ENCODE peak calls at places on chromosomes 5 and 9, in six cellular contexts. L is NCI-H1436 treated with DMSO at 0.1 percent for 48 hours; P is activated CD4-positive, alpha-beta T cell treated with anti-CD3 and anti-CD28 coated beads, Interleukin-2, amount 50 U/mL, for 48 hours; W is glomerular endothelial cell; G is endothelial cell; K is T-cell. N is an unnamed sample.

GRCh38 chr9:14438232-14438966 is 124.5 kb upstream of the NFIB start:
- DNase-seq in L (no peak), P (no peak), W (no peak), G (no peak), K (no peak), N (no peak)

GRCh38 chr9:122218885-122219855 is 9.6 kb downstream of the LHX6 start:
- DNase-seq in L (no peak), P (no peak), W (no peak), G (peak; percentile 46), K (no peak), N (no peak)

GRCh38 chr5:158140120-158140778 is 281.3 kb upstream of the CLINT1 start:
- DNase-seq in L (no peak), P (no peak), W (no peak), G (no peak), K (no peak), N (no peak)

GRCh38 chr9:124003636-124004349 is 7.8 kb upstream of the LHX2 start:
- DNase-seq in L (no peak), P (no peak), W (no peak), G (no peak), K (no peak), N (no peak)

GRCh38 chr9:88258012-88258411 is 119.7 kb upstream of the SPATA31C2 start:
- DNase-seq in L (no peak), P (no peak), W (no peak), G (peak; percentile 53), K (no peak), N (no peak)

GRCh38 chr5:95219411-95219810 is 65.5 kb downstream of the MCTP1 start:
- DNase-seq in L (no peak), P (no peak), W (no peak), G (no peak), K (no peak), N (no peak)

GRCh38 chr5:172672696-172673095 is 31.6 kb downstream of the NEURL1B start:
- DNase-seq in L (no peak), P (no peak), W (no peak), G (no peak), K (no peak), N (no peak)

GRCh38 chr5:131635755-131636479 is 888 bp upstream of the RAPGEF6 start:
- DNase-seq in L (no peak), P (no peak), W (peak; percentile 37), G (no peak), K (no peak), N (no peak)

GRCh38 chr9:130313103-130313858 is 47.7 kb downstream of the HMCN2 start:
- DNase-seq in L (no peak), P (no peak), W (no peak), G (no peak), K (no peak), N (no peak)

GRCh38 chr5:154311362-154311761 is 120.8 kb downstream of the GALNT10 start:
- DNase-seq in L (no peak), P (peak; percentile 41), W (no peak), G (no peak), K (no peak), N (no peak)

GRCh38 chr9:8730618-8731017 is 931.0 kb upstream of the DMAC1 start:
- DNase-seq in L (no peak), P (no peak), W (no peak), G (no peak), K (no peak), N (no peak)

GRCh38 chr5:64301566-64301965 is 135.9 kb downstream of the RNF180 start:
- DNase-seq in L (no peak), P (no peak), W (no peak), G (no peak), K (no peak), N (no peak)

GRCh38 chr5:57207681-57208080 is 33.8 kb downstream of the GPBP1 start:
- DNase-seq in L (no peak), P (no peak), W (no peak), G (no peak), K (no peak), N (no peak)

GRCh38 chr9:111926421-111926875 is 29.8 kb downstream of the UGCG start:
- DNase-seq in L (no peak), P (peak; percentile 29), W (peak; percentile 89), G (peak; percentile 6), K (peak; percentile 67), N (no peak)

GRCh38 chr9:114236391-114237138 is 81.2 kb downstream of the COL27A1 start:
- DNase-seq in L (no peak), P (no peak), W (no peak), G (no peak), K (no peak), N (no peak)

GRCh38 chr9:81637276-81637675 is 52.1 kb downstream of the TLE1 start:
- DNase-seq in L (no peak), P (no peak), W (no peak), G (no peak), K (no peak), N (no peak)

GRCh38 chr5:43316421-43316820 is 3.2 kb upstream of the HMGCS1 start:
- DNase-seq in L (no peak), P (no peak), W (no peak), G (no peak), K (no peak), N (no peak)

GRCh38 chr9:136981588-136982231 is 1.1 kb upstream of the LCNL1 start:
- DNase-seq in L (no peak), P (no peak), W (no peak), G (no peak), K (no peak), N (no peak)

GRCh38 chr9:124780060-124780756 is 3.3 kb downstream of the OLFML2A start:
- DNase-seq in L (no peak), P (no peak), W (no peak), G (no peak), K (no peak), N (no peak)

GRCh38 chr9:127876764-127877562 is 512 bp downstream of the AK1 start:
- DNase-seq in L (no peak), P (no peak), W (no peak), G (no peak), K (no peak), N (no peak)

GRCh38 chr5:71924325-71924724 is 182.9 kb upstream of the MAP1B start:
- DNase-seq in L (no peak), P (no peak), W (no peak), G (no peak), K (no peak), N (no peak)

GRCh38 chr9:84300271-84300670 is 40.3 kb downstream of the SLC28A3 start:
- DNase-seq in L (no peak), P (no peak), W (no peak), G (no peak), K (no peak), N (no peak)

GRCh38 chr9:20557286-20557685 is 65.0 kb downstream of the MLLT3 start:
- DNase-seq in L (no peak), P (no peak), W (no peak), G (no peak), K (no peak), N (no peak)

GRCh38 chr9:21681641-21682040 is 120.8 kb upstream of the MTAP start:
- DNase-seq in L (no peak), P (no peak), W (no peak), G (no peak), K (no peak), N (peak; percentile 89)

GRCh38 chr5:126656397-126657007 is 55.8 kb downstream of the PHAX start:
- DNase-seq in L (no peak), P (no peak), W (no peak), G (no peak), K (no peak), N (no peak)

GRCh38 chr5:120778491-120779293 is 314.6 kb downstream of the PRR16 start:
- DNase-seq in L (no peak), P (no peak), W (no peak), G (no peak), K (no peak), N (no peak)

GRCh38 chr5:160565376-160565775 is 143.7 kb downstream of the PTTG1 start:
- DNase-seq in L (no peak), P (no peak), W (no peak), G (no peak), K (no peak), N (no peak)

GRCh38 chr9:105911104-105911911 is 217.0 kb downstream of the TMEM38B start:
- DNase-seq in L (no peak), P (no peak), W (no peak), G (no peak), K (no peak), N (no peak)

GRCh38 chr9:121286973-121287721 is 19.2 kb downstream of the GSN start:
- DNase-seq in L (no peak), P (peak; percentile 43), W (peak; percentile 93), G (peak; percentile 59), K (no peak), N (peak; percentile 81)

GRCh38 chr5:9655641-9656040 is 25.5 kb upstream of the TAS2R1 start:
- DNase-seq in L (no peak), P (no peak), W (no peak), G (no peak), K (no peak), N (no peak)

GRCh38 chr9:131727184-131727785 is 12.6 kb downstream of the RAPGEF1 start:
- DNase-seq in L (no peak), P (no peak), W (no peak), G (no peak), K (no peak), N (no peak)

GRCh38 chr9:121450241-121450640 is 49.4 kb downstream of the GGTA1 start:
- DNase-seq in L (no peak), P (no peak), W (no peak), G (no peak), K (no peak), N (no peak)

GRCh38 chr5:54360089-54360488 is 49.7 kb upstream of the ARL15 start:
- DNase-seq in L (no peak), P (no peak), W (no peak), G (no peak), K (no peak), N (no peak)

N was measured in Panc1.